ENCODE peak calls at places on chromosomes 5 and 9, in four cellular contexts. G is CD4-positive, CD25-positive, alpha-beta regulatory T cell; I is A549; Q is adrenal gland. P is an unnamed sample.

GRCh38 chr9:75589497-75589896 is 301.0 kb upstream of the PCSK5 start:
- DNase-seq in G (no peak), I (no peak), Q (no peak), P (no peak)

GRCh38 chr9:120985759-120986353 is 59.3 kb upstream of the TRAF1 start:
- DNase-seq in G (peak; percentile 23), I (peak; percentile 77), Q (peak; percentile 37), P (peak; percentile 48)

GRCh38 chr5:132378580-132378979 is 9.1 kb downstream of the SLC22A5 start:
- DNase-seq in G (no peak), I (no peak), Q (no peak), P (no peak)

GRCh38 chr9:112421771-112422222 is 41.9 kb downstream of the HSDL2 start:
- DNase-seq in G (no peak), I (no peak), Q (no peak), P (no peak)

GRCh38 chr9:33129886-33130284 is 37.3 kb downstream of the B4GALT1 start:
- DNase-seq in G (no peak), I (no peak), Q (no peak), P (no peak)

GRCh38 chr9:130689937-130690700 is 3.5 kb upstream of the EXOSC2 start:
- DNase-seq in G (peak; percentile 47), I (peak; percentile 95), Q (peak; percentile 91), P (peak; percentile 81)

GRCh38 chr9:84397822-84398221 is 57.3 kb upstream of the SLC28A3 start:
- DNase-seq in G (no peak), I (no peak), Q (no peak), P (no peak)

GRCh38 chr5:867300-867699 is 16.5 kb upstream of the ZDHHC11 start:
- DNase-seq in G (no peak), I (no peak), Q (no peak), P (no peak)

GRCh38 chr5:181181650-181182565 is 23.1 kb downstream of the TRIM7 start:
- DNase-seq in G (peak; percentile 76), I (peak; percentile 89), Q (peak; percentile 80), P (peak; percentile 80)

GRCh38 chr5:53877243-53877642 is 316.8 kb downstream of the NDUFS4 start:
- DNase-seq in G (no peak), I (no peak), Q (peak; percentile 24), P (no peak)

GRCh38 chr5:36502608-36503007 is 103.8 kb upstream of the SLC1A3 start:
- DNase-seq in G (no peak), I (no peak), Q (no peak), P (no peak)

GRCh38 chr5:31581498-31582099 is 49.5 kb downstream of the C5orf22 start:
- DNase-seq in G (peak; percentile 35), I (peak; percentile 46), Q (no peak), P (peak; percentile 50)

GRCh38 chr5:125005287-125005686 is 258.8 kb upstream of the ZNF608 start:
- DNase-seq in G (no peak), I (no peak), Q (no peak), P (no peak)

GRCh38 chr5:153352685-153353219 is 137.7 kb upstream of the GRIA1 start:
- DNase-seq in G (peak; percentile 30), I (no peak), Q (no peak), P (no peak)

GRCh38 chr5:121668635-121669034 is 183.0 kb upstream of the FTMT start:
- DNase-seq in G (no peak), I (no peak), Q (no peak), P (no peak)

GRCh38 chr9:128375865-128376264 is 4.7 kb downstream of the URM1 start:
- DNase-seq in G (no peak), I (no peak), Q (no peak), P (no peak)

GRCh38 chr5:31561936-31562335 is 29.8 kb downstream of the C5orf22 start:
- DNase-seq in G (no peak), I (no peak), Q (no peak), P (no peak)

GRCh38 chr5:94832685-94833084 is 214.2 kb downstream of the SLF1 start:
- DNase-seq in G (no peak), I (no peak), Q (no peak), P (no peak)

GRCh38 chr5:87393331-87393730 is 19.4 kb downstream of the CCNH start:
- DNase-seq in G (no peak), I (peak; percentile 22), Q (no peak), P (no peak)

GRCh38 chr9:133943781-133944745 is 48.1 kb downstream of the VAV2 start:
- DNase-seq in G (no peak), I (no peak), Q (no peak), P (no peak)

GRCh38 chr5:82467006-82467561 is 188.9 kb upstream of the RPS23 start:
- DNase-seq in G (no peak), I (no peak), Q (peak; percentile 37), P (no peak)

GRCh38 chr9:108813951-108814601 is 41.7 kb downstream of the ACTL7B start:
- DNase-seq in G (no peak), I (peak; percentile 63), Q (peak; percentile 46), P (peak; percentile 42)

GRCh38 chr5:756865-757345 is 27.6 kb downstream of the ZDHHC11B start:
- DNase-seq in G (no peak), I (no peak), Q (no peak), P (no peak)

GRCh38 chr5:131628990-131629389 is 6.0 kb downstream of the RAPGEF6 start:
- DNase-seq in G (no peak), I (peak; percentile 18), Q (no peak), P (no peak)

GRCh38 chr5:65262590-65263189 is 219.0 kb downstream of the ADAMTS6 start:
- DNase-seq in G (no peak), I (no peak), Q (peak; percentile 26), P (no peak)

GRCh38 chr9:131289301-131290038 is at the start of gene PLPP7:
- DNase-seq in G (no peak), I (no peak), Q (peak; percentile 87), P (no peak)

GRCh38 chr5:147949711-147950573 is 43.6 kb upstream of the C5orf46 start:
- DNase-seq in G (peak; percentile 25), I (peak; percentile 45), Q (no peak), P (no peak)

GRCh38 chr9:129549684-129550083 is 71.2 kb downstream of the C9orf50 start:
- DNase-seq in G (no peak), I (peak; percentile 67), Q (peak; percentile 37), P (no peak)

GRCh38 chr5:10860196-10860543 is 99.1 kb upstream of the DAP start:
- DNase-seq in G (no peak), I (no peak), Q (no peak), P (no peak)

GRCh38 chr5:60338846-60339245 is 361.1 kb downstream of the DEPDC1B start:
- DNase-seq in G (no peak), I (no peak), Q (no peak), P (no peak)

GRCh38 chr9:6869081-6869948 is 111.5 kb downstream of the KDM4C start:
- DNase-seq in G (no peak), I (no peak), Q (no peak), P (no peak)

GRCh38 chr9:6739218-6739617 is 18.6 kb upstream of the KDM4C start:
- DNase-seq in G (no peak), I (peak; percentile 26), Q (no peak), P (no peak)

GRCh38 chr9:70435948-70436347 is 21.5 kb upstream of the KLF9 start:
- DNase-seq in G (no peak), I (no peak), Q (peak; percentile 57), P (no peak)

GRCh38 chr9:129480227-129480626 is 140.7 kb downstream of the C9orf50 start:
- DNase-seq in G (no peak), I (peak; percentile 50), Q (no peak), P (no peak)

GRCh38 chr9:120242397-120242796 is 337.6 kb downstream of the CDK5RAP2 start:
- DNase-seq in G (no peak), I (no peak), Q (no peak), P (no peak)

GRCh38 chr5:37722236-37723146 is 117.3 kb downstream of the GDNF start:
- DNase-seq in G (peak; percentile 60), I (peak; percentile 17), Q (no peak), P (no peak)

DNA sequence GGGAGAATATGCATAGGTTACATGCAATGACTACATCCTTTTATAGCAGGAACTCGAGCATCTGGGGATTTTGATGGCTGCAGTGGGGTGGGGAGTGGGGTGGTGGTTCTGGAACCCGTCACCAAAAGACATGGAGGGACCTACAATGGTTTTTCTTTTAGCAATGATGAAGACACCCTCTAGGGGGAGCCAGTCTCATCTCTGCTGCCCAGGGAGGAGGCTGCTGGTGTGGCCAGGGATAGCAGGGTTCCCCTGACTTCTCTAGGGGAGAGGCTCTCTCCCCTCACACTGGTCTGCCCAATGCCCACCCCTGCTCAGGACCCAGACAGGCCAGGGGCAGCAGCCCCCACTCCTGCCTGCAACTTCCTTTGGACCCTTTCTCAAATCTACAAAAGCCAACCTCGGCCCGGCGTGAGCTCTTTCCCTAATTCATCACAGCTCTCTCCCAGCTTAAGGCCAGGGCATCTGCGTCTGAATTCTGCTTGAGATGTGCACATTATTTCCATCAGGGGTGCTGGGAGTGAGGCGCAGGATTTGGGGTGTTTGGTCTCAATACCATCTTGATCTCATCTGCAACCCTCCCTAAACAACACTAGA is 73.5 kb upstream of the RETREG1 start:
- DNase-seq in G (peak; percentile 39), I (peak; percentile 54), Q (no peak), P (peak; percentile 76)
- H3K4me1 ChIP-seq in G (no peaks in the 10 kb centered on the region), I (no peaks in the 10 kb centered on the region), Q (no peaks in the 10 kb centered on the region), P (peaks cover 9% of the 10 kb centered on the region)

GRCh38 chr9:126388964-126389363 is 62.3 kb downstream of the MVB12B start:
- DNase-seq in G (no peak), I (no peak), Q (no peak), P (no peak)
- H3K4me3 ChIP-seq in G (no peak overlapping the region), I (no peak overlapping the region), Q (no peak overlapping the region), P (no peak overlapping the region)

GRCh38 chr9:136693490-136694162 is 6.4 kb upstream of the AGPAT2 start:
- DNase-seq in G (no peak), I (peak; percentile 86), Q (peak; percentile 78), P (no peak)
- H3K4me1 ChIP-seq in G (no peaks in the 10 kb centered on the region), I (peaks cover 77% of the 10 kb centered on the region), Q (no peaks in the 10 kb centered on the region), P (no peaks in the 10 kb centered on the region)

DNA sequence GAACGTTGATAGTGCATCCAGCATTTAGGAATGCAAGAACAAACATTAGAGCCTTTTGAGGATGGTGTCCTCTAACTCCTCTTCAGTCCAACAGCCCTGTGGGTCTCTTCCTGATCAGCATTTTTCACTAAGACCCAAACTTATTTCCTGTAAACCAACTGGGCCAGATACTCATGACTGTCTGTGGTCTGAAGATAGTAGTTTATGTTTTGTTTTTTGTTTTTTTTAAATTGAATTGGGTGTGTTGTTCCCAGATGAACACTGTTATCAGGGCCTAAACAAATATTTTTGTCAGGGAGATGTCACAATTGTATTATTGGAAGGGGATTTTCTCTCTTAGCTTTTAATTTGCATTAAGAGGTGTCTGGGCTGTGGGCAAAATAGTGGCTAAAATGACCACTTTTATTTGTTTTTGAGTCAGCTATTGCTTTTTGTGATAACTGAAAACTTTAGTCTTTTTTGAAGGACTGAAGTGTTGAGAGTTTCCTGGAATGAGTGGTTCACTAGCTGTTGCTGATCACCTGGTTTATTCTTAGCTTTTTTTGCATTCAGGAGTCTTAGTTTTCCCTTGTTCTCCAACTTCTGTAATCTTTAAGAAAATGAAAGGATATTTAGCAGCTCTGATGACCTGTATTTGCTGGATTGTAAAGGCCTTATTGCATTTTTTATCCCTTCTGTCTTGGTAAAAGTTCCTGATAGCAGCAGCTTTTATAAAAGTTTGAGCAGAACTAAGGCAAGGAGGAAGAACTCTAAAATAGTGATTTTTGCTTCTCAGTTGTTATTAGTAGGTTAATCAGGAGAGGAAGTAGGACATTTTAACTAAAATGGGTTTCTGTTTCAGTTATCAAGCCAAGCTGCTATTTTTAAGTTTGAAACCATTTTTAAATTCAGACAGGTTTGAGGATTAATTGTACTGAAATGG is 5.5 kb downstream of the MAN2A1 start:
- DNase-seq in G (peak; percentile 48), I (no peak), Q (no peak), P (no peak)
- H3K4me3 ChIP-seq in G (peak overlapping the region; percentile 61), I (no peak overlapping the region), Q (no peak overlapping the region), P (no peak overlapping the region)

GRCh38 chr9:113623851-113624485 is 160.4 kb downstream of the RGS3 start:
- DNase-seq in G (no peak), I (no peak), Q (no peak), P (no peak)
- H3K4me1 ChIP-seq in G (no peaks in the 10 kb centered on the region), I (peaks cover 43% of the 10 kb centered on the region), Q (peaks cover 11% of the 10 kb centered on the region), P (no peaks in the 10 kb centered on the region)

P was measured in HAP-1.